ENCODE peak calls at places on chromosomes 1 and 21, in eight cellular contexts. One of them, this sample, is unnamed.

GRCh38 chr1:92486251-92487077 is at the start of gene GFI1:
- DNase-seq in PC-3: no peak
- DNase-seq in GM23338: peak; percentile 76
- DNase-seq in IMR-90: no peak
- DNase-seq in AG10803: no peak
- DNase-seq in nephron progenitor cell: peak; percentile 68
- DNase-seq in lower lobe of right lung: peak; percentile 63
- DNase-seq in AG09309: no peak
- DNase-seq in this sample: no peak

GRCh38 chr1:7457811-7458210 is 313.3 kb upstream of the VAMP3 start:
- DNase-seq in PC-3: no peak
- DNase-seq in GM23338: no peak
- DNase-seq in IMR-90: no peak
- DNase-seq in AG10803: no peak
- DNase-seq in nephron progenitor cell: no peak
- DNase-seq in lower lobe of right lung: no peak
- DNase-seq in AG09309: no peak
- DNase-seq in this sample: no peak

GRCh38 chr1:112833806-112834205 is 118.7 kb upstream of the PPM1J start:
- DNase-seq in PC-3: no peak
- DNase-seq in GM23338: no peak
- DNase-seq in IMR-90: peak; percentile 43
- DNase-seq in AG10803: no peak
- DNase-seq in nephron progenitor cell: no peak
- DNase-seq in lower lobe of right lung: no peak
- DNase-seq in AG09309: no peak
- DNase-seq in this sample: no peak

GRCh38 chr1:109792056-109792831 is 28.5 kb upstream of the EPS8L3 start:
- DNase-seq in PC-3: peak; percentile 76
- DNase-seq in GM23338: peak; percentile 73
- DNase-seq in IMR-90: peak; percentile 93
- DNase-seq in AG10803: peak; percentile 94
- DNase-seq in nephron progenitor cell: peak; percentile 64
- DNase-seq in lower lobe of right lung: peak; percentile 75
- DNase-seq in AG09309: peak; percentile 73
- DNase-seq in this sample: no peak

GRCh38 chr1:224433671-224434446 is 738 bp downstream of the WDR26 start:
- DNase-seq in PC-3: no peak
- DNase-seq in GM23338: peak; percentile 51
- DNase-seq in IMR-90: no peak
- DNase-seq in AG10803: peak; percentile 13
- DNase-seq in nephron progenitor cell: peak; percentile 64
- DNase-seq in lower lobe of right lung: peak; percentile 69
- DNase-seq in AG09309: no peak
- DNase-seq in this sample: no peak

GRCh38 chr1:167926486-167926997 is 9.9 kb upstream of the DCAF6 start:
- DNase-seq in PC-3: no peak
- DNase-seq in GM23338: peak; percentile 42
- DNase-seq in IMR-90: no peak
- DNase-seq in AG10803: no peak
- DNase-seq in nephron progenitor cell: no peak
- DNase-seq in lower lobe of right lung: no peak
- DNase-seq in AG09309: no peak
- DNase-seq in this sample: no peak

GRCh38 chr1:41318135-41318534 is 43.1 kb upstream of the FOXO6 start:
- DNase-seq in PC-3: no peak
- DNase-seq in GM23338: no peak
- DNase-seq in IMR-90: no peak
- DNase-seq in AG10803: no peak
- DNase-seq in nephron progenitor cell: no peak
- DNase-seq in lower lobe of right lung: no peak
- DNase-seq in AG09309: no peak
- DNase-seq in this sample: no peak

GRCh38 chr1:4084446-4084845 is 184.4 kb upstream of the C1orf174 start:
- DNase-seq in PC-3: no peak
- DNase-seq in GM23338: no peak
- DNase-seq in IMR-90: no peak
- DNase-seq in AG10803: no peak
- DNase-seq in nephron progenitor cell: no peak
- DNase-seq in lower lobe of right lung: no peak
- DNase-seq in AG09309: no peak
- DNase-seq in this sample: no peak

GRCh38 chr1:28965271-28965870 is 51.0 kb downstream of the EPB41 start:
- DNase-seq in PC-3: no peak
- DNase-seq in GM23338: peak; percentile 60
- DNase-seq in IMR-90: no peak
- DNase-seq in AG10803: no peak
- DNase-seq in nephron progenitor cell: no peak
- DNase-seq in lower lobe of right lung: no peak
- DNase-seq in AG09309: no peak
- DNase-seq in this sample: no peak

GRCh38 chr1:67749263-67749843 is 64.4 kb downstream of the GADD45A start:
- DNase-seq in PC-3: no peak
- DNase-seq in GM23338: peak; percentile 80
- DNase-seq in IMR-90: no peak
- DNase-seq in AG10803: no peak
- DNase-seq in nephron progenitor cell: no peak
- DNase-seq in lower lobe of right lung: no peak
- DNase-seq in AG09309: no peak
- DNase-seq in this sample: no peak

GRCh38 chr1:63892632-63893395 is 119.0 kb downstream of the ROR1 start:
- DNase-seq in PC-3: peak; percentile 59
- DNase-seq in GM23338: no peak
- DNase-seq in IMR-90: peak; percentile 76
- DNase-seq in AG10803: peak; percentile 74
- DNase-seq in nephron progenitor cell: no peak
- DNase-seq in lower lobe of right lung: no peak
- DNase-seq in AG09309: no peak
- DNase-seq in this sample: no peak

GRCh38 chr1:24896596-24897262 is 33.3 kb downstream of the RUNX3 start:
- DNase-seq in PC-3: no peak
- DNase-seq in GM23338: no peak
- DNase-seq in IMR-90: no peak
- DNase-seq in AG10803: no peak
- DNase-seq in nephron progenitor cell: no peak
- DNase-seq in lower lobe of right lung: peak; percentile 40
- DNase-seq in AG09309: no peak
- DNase-seq in this sample: no peak

GRCh38 chr1:51567653-51568052 is 48.6 kb upstream of the EPS15 start:
- DNase-seq in PC-3: peak; percentile 98
- DNase-seq in GM23338: no peak
- DNase-seq in IMR-90: peak; percentile 89
- DNase-seq in AG10803: peak; percentile 96
- DNase-seq in nephron progenitor cell: no peak
- DNase-seq in lower lobe of right lung: no peak
- DNase-seq in AG09309: peak; percentile 90
- DNase-seq in this sample: no peak

GRCh38 chr1:30359821-30360220 is 363.6 kb downstream of the MATN1 start:
- DNase-seq in PC-3: no peak
- DNase-seq in GM23338: no peak
- DNase-seq in IMR-90: no peak
- DNase-seq in AG10803: no peak
- DNase-seq in nephron progenitor cell: no peak
- DNase-seq in lower lobe of right lung: no peak
- DNase-seq in AG09309: no peak
- DNase-seq in this sample: no peak

GRCh38 chr1:40151457-40152079 is 9.6 kb upstream of the RLF start:
- DNase-seq in PC-3: no peak
- DNase-seq in GM23338: no peak
- DNase-seq in IMR-90: no peak
- DNase-seq in AG10803: no peak
- DNase-seq in nephron progenitor cell: no peak
- DNase-seq in lower lobe of right lung: no peak
- DNase-seq in AG09309: no peak
- DNase-seq in this sample: no peak

GRCh38 chr1:108961752-108962486 is 1.4 kb downstream of the CLCC1 start:
- DNase-seq in PC-3: peak; percentile 29
- DNase-seq in GM23338: no peak
- DNase-seq in IMR-90: no peak
- DNase-seq in AG10803: no peak
- DNase-seq in nephron progenitor cell: no peak
- DNase-seq in lower lobe of right lung: no peak
- DNase-seq in AG09309: no peak
- DNase-seq in this sample: no peak

GRCh38 chr1:205077158-205077933 is 6.9 kb downstream of the TMEM81 start:
- DNase-seq in PC-3: no peak
- DNase-seq in GM23338: no peak
- DNase-seq in IMR-90: no peak
- DNase-seq in AG10803: peak; percentile 47
- DNase-seq in nephron progenitor cell: no peak
- DNase-seq in lower lobe of right lung: no peak
- DNase-seq in AG09309: no peak
- DNase-seq in this sample: no peak

GRCh38 chr1:94335950-94336349 is 82.2 kb upstream of the ABCD3 start:
- DNase-seq in PC-3: peak; percentile 97
- DNase-seq in GM23338: peak; percentile 92
- DNase-seq in IMR-90: peak; percentile 95
- DNase-seq in AG10803: peak; percentile 93
- DNase-seq in nephron progenitor cell: peak; percentile 59
- DNase-seq in lower lobe of right lung: no peak
- DNase-seq in AG09309: peak; percentile 83
- DNase-seq in this sample: peak; percentile 49

GRCh38 chr1:86515597-86515996 is 31.3 kb upstream of the CLCA4 start:
- DNase-seq in PC-3: peak; percentile 62
- DNase-seq in GM23338: peak; percentile 72
- DNase-seq in IMR-90: no peak
- DNase-seq in AG10803: no peak
- DNase-seq in nephron progenitor cell: no peak
- DNase-seq in lower lobe of right lung: no peak
- DNase-seq in AG09309: no peak
- DNase-seq in this sample: no peak

GRCh38 chr1:3061981-3062615 is 6.9 kb upstream of the PRDM16 start:
- DNase-seq in PC-3: peak; percentile 9
- DNase-seq in GM23338: no peak
- DNase-seq in IMR-90: no peak
- DNase-seq in AG10803: no peak
- DNase-seq in nephron progenitor cell: peak; percentile 38
- DNase-seq in lower lobe of right lung: no peak
- DNase-seq in AG09309: no peak
- DNase-seq in this sample: no peak

GRCh38 chr1:151001592-151001991 is 5.1 kb downstream of the MINDY1 start:
- DNase-seq in PC-3: peak; percentile 37
- DNase-seq in GM23338: no peak
- DNase-seq in IMR-90: no peak
- DNase-seq in AG10803: no peak
- DNase-seq in nephron progenitor cell: no peak
- DNase-seq in lower lobe of right lung: no peak
- DNase-seq in AG09309: no peak
- DNase-seq in this sample: peak; percentile 59

GRCh38 chr1:3466366-3467075 is 12.1 kb downstream of the ARHGEF16 start:
- DNase-seq in PC-3: no peak
- DNase-seq in GM23338: no peak
- DNase-seq in IMR-90: no peak
- DNase-seq in AG10803: no peak
- DNase-seq in nephron progenitor cell: no peak
- DNase-seq in lower lobe of right lung: peak; percentile 34
- DNase-seq in AG09309: no peak
- DNase-seq in this sample: peak; percentile 34

GRCh38 chr1:230215049-230215448 is 148.0 kb downstream of the GALNT2 start:
- DNase-seq in PC-3: peak; percentile 34
- DNase-seq in GM23338: peak; percentile 34
- DNase-seq in IMR-90: peak; percentile 64
- DNase-seq in AG10803: peak; percentile 43
- DNase-seq in nephron progenitor cell: no peak
- DNase-seq in lower lobe of right lung: no peak
- DNase-seq in AG09309: peak; percentile 25
- DNase-seq in this sample: no peak
- TF ChIP-seq CTCF in PC-3: peak; percentile 61
- TF ChIP-seq CTCF in GM23338: peak; percentile 15
- TF ChIP-seq CTCF in IMR-90: peak; percentile 51
- TF ChIP-seq CTCF in AG10803: peak; percentile 52
- TF ChIP-seq CTCF in nephron progenitor cell: no peak
- TF ChIP-seq CTCF in lower lobe of right lung: peak; percentile 57
- TF ChIP-seq CTCF in AG09309: peak; percentile 52
- TF ChIP-seq CTCF in this sample: no peak

DNA sequence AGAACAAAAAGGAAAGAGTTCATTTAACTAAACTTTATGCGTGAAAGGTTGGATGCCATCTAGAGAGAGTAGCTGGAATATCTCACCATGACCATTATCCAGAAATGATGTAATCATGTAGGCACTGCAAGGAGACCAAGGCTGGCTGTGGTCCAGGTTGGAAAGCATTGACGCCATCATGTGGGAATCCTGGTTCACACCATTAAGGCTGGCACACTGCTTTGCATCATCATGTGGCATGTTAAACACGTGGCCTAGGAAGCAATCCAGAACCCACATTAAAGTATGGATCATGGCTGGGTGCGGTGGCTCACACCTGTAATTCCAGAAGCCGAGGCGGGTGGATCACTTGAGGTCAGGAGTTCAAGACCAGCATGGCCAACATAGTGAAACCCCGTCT is 4.3 kb downstream of the ADAMTS1 start:
- DNase-seq in PC-3: peak; percentile 36
- DNase-seq in GM23338: no peak
- DNase-seq in IMR-90: peak; percentile 76
- DNase-seq in AG10803: peak; percentile 90
- DNase-seq in nephron progenitor cell: no peak
- DNase-seq in lower lobe of right lung: no peak
- DNase-seq in AG09309: no peak
- DNase-seq in this sample: no peak
- TF ChIP-seq CTCF in PC-3: peak; percentile 28
- TF ChIP-seq CTCF in GM23338: no peak
- TF ChIP-seq CTCF in IMR-90: peak; percentile 21
- TF ChIP-seq CTCF in AG10803: peak; percentile 33
- TF ChIP-seq CTCF in nephron progenitor cell: no peak
- TF ChIP-seq CTCF in lower lobe of right lung: no peak
- TF ChIP-seq CTCF in AG09309: peak; percentile 2
- TF ChIP-seq CTCF in this sample: no peak

DNA sequence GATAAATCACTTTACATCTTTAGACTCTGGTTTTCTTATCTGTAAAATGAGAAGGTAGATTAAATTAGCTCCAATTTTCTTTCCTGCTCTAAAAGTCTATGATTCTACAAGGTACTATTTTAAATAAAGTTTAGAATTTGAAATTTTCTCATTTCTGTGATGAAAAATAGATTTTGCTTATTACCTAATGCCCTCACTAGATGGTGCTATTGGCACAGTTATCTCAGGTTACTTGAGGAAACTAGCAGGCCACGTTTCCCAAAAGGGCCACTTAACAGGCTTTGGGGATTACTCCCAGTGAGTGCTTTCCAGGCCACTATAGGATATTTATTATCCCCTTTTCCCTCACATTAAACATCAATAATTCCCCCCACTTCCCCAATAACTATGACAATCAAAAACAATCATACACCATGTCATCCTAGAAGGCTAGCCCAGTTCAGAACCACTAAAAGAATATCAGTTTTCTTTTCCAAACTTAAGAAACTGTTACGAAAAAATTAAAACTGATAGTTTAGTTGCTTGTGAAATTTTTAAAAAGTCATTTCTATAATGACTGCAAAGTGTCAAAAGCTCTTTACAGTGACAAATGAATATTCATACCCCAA is 30.6 kb downstream of the OMA1 start:
- DNase-seq in PC-3: peak; percentile 81
- DNase-seq in GM23338: peak; percentile 90
- DNase-seq in IMR-90: peak; percentile 85
- DNase-seq in AG10803: peak; percentile 82
- DNase-seq in nephron progenitor cell: peak; percentile 35
- DNase-seq in lower lobe of right lung: no peak
- DNase-seq in AG09309: peak; percentile 59
- DNase-seq in this sample: no peak
- TF ChIP-seq CTCF in PC-3: peak; percentile 82
- TF ChIP-seq CTCF in GM23338: peak; percentile 92
- TF ChIP-seq CTCF in IMR-90: peak; percentile 85
- TF ChIP-seq CTCF in AG10803: peak; percentile 80
- TF ChIP-seq CTCF in nephron progenitor cell: peak; percentile 75
- TF ChIP-seq CTCF in lower lobe of right lung: peak; percentile 76
- TF ChIP-seq CTCF in AG09309: peak; percentile 56
- TF ChIP-seq CTCF in this sample: peak; percentile 89

GRCh38 chr1:166354411-166354810 is 187.6 kb upstream of the FAM78B start:
- DNase-seq in PC-3: peak; percentile 26
- DNase-seq in GM23338: peak; percentile 48
- DNase-seq in IMR-90: no peak
- DNase-seq in AG10803: no peak
- DNase-seq in nephron progenitor cell: no peak
- DNase-seq in lower lobe of right lung: no peak
- DNase-seq in AG09309: no peak
- DNase-seq in this sample: no peak
- TF ChIP-seq CTCF in PC-3: no peak
- TF ChIP-seq CTCF in GM23338: peak; percentile 9
- TF ChIP-seq CTCF in IMR-90: no peak
- TF ChIP-seq CTCF in AG10803: no peak
- TF ChIP-seq CTCF in nephron progenitor cell: no peak
- TF ChIP-seq CTCF in lower lobe of right lung: no peak
- TF ChIP-seq CTCF in AG09309: no peak
- TF ChIP-seq CTCF in this sample: no peak

This sample was measured in CD14-positive monocyte.